ENCODE peak calls at places on chromosomes 4 and X, in five cellular contexts. Z is endodermal cell, T is RPMI7951, G is cerebellum, E is posterior cingulate gyrus. M is an unnamed sample.

GRCh38 chr4:4317496-4318232 is 27.6 kb downstream of the ZBTB49 start:
- DNase-seq in G (no peak), E (no peak), T (no peak), Z (peak; percentile 18), M (no peak)

GRCh38 chr4:17347445-17347844 is 164.4 kb downstream of the QDPR start:
- DNase-seq in T (peak; percentile 29), G (no peak), Z (peak; percentile 83), E (no peak), M (peak; percentile 31)

GRCh38 chr4:86981789-86982188 is 47.0 kb downstream of the AFF1 start:
- DNase-seq in E (no peak), G (no peak), Z (no peak), T (no peak), M (no peak)

GRCh38 chr4:176565044-176565443 is 227.7 kb downstream of the VEGFC start:
- DNase-seq in Z (no peak), E (no peak), T (no peak), G (no peak), M (no peak)

GRCh38 chr4:22625301-22625700 is 67.4 kb upstream of the GBA3 start:
- DNase-seq in G (no peak), T (peak; percentile 1), E (no peak), Z (peak; percentile 72), M (no peak)

GRCh38 chrX:150362599-150363481 is at the start of gene MAMLD1:
- DNase-seq in T (peak; percentile 90), G (peak; percentile 67), Z (peak; percentile 71), E (peak; percentile 57), M (peak; percentile 56)

GRCh38 chrX:143581260-143581659 is 54.6 kb downstream of the SLITRK4 start:
- DNase-seq in E (no peak), Z (no peak), T (no peak), G (no peak), M (no peak)

GRCh38 chrX:22203186-22203585 is 69.5 kb upstream of the CBLL2 start:
- DNase-seq in Z (no peak), T (no peak), E (no peak), G (no peak), M (peak; percentile 13)

GRCh38 chrX:123155327-123155726 is 28.8 kb upstream of the GRIA3 start:
- DNase-seq in Z (no peak), T (peak; percentile 22), E (no peak), G (no peak), M (no peak)

GRCh38 chrX:69324851-69325250 is 159.6 kb upstream of the PJA1 start:
- DNase-seq in E (no peak), T (no peak), Z (no peak), G (no peak), M (no peak)

GRCh38 chr4:6605114-6605513 is 30.1 kb downstream of the MAN2B2 start:
- DNase-seq in Z (no peak), E (no peak), T (no peak), G (no peak), M (no peak)

GRCh38 chrX:112668476-112669404 is 11.0 kb downstream of the LHFPL1 start:
- DNase-seq in T (no peak), Z (peak; percentile 68), G (no peak), E (no peak), M (no peak)

GRCh38 chr4:158327525-158327924 is 117.2 kb downstream of the TMEM144 start:
- DNase-seq in Z (peak; percentile 71), E (no peak), G (no peak), T (no peak), M (no peak)

GRCh38 chr4:142404191-142404611 is 441.9 kb downstream of the INPP4B start:
- DNase-seq in Z (no peak), G (no peak), T (peak; percentile 73), E (no peak), M (no peak)

GRCh38 chr4:70158576-70158975 is 4.5 kb downstream of the PRR27 start:
- DNase-seq in E (no peak), T (no peak), G (no peak), Z (no peak), M (peak; percentile 10)

GRCh38 chr4:15995826-15996225 is 32.9 kb upstream of the FGFBP2 start:
- DNase-seq in Z (no peak), T (no peak), G (no peak), E (no peak), M (no peak)

GRCh38 chr4:136203199-136203598 is 1329.1 kb downstream of the PCDH18 start:
- DNase-seq in Z (peak; percentile 71), T (no peak), E (no peak), G (no peak), M (no peak)

GRCh38 chr4:118318931-118319330 is 33.9 kb downstream of the PRSS12 start:
- DNase-seq in E (no peak), G (no peak), T (no peak), Z (no peak), M (no peak)

GRCh38 chr4:108116423-108117168 is 52.1 kb downstream of the LEF1 start:
- DNase-seq in G (no peak), Z (no peak), E (no peak), T (no peak), M (no peak)

GRCh38 chrX:20711366-20711765 is 444.7 kb upstream of the RPS6KA3 start:
- DNase-seq in G (peak; percentile 41), Z (no peak), T (no peak), E (no peak), M (no peak)

GRCh38 chrX:16934212-16934611 is 12.2 kb upstream of the REPS2 start:
- DNase-seq in E (no peak), G (no peak), Z (no peak), T (peak; percentile 11), M (no peak)

GRCh38 chr4:80390178-80390577 is 54.6 kb downstream of the CFAP299 start:
- DNase-seq in T (no peak), E (no peak), G (no peak), Z (no peak), M (no peak)

GRCh38 chr4:19026281-19026680 is 1004.7 kb upstream of the LCORL start:
- DNase-seq in G (peak; percentile 1), T (peak; percentile 29), Z (no peak), E (no peak), M (no peak)

GRCh38 chr4:98638661-98639060 is 19.8 kb downstream of the TSPAN5 start:
- DNase-seq in T (peak; percentile 45), G (no peak), Z (no peak), E (no peak), M (no peak)

GRCh38 chr4:121827851-121828250 is 4.2 kb upstream of the CCNA2 start:
- DNase-seq in T (no peak), Z (no peak), G (no peak), E (no peak), M (no peak)